ENCODE peak calls at places on chromosome 20, in four cellular contexts. X is Ammon's horn, V is HTR-8/SVneo, R is WTC11. L is an unnamed sample.

GRCh38 chr20:32672315-32672981 is 1.3 kb downstream of the C20orf203 start:
- DNase-seq in X (peak), V (no peak), R (no peak), L (no peak)

GRCh38 chr20:58676161-58676560 is 16.4 kb upstream of the NPEPL1 start:
- DNase-seq in X (no peak), V (no peak), R (no peak), L (no peak)

GRCh38 chr20:51125774-51126173 is 102.9 kb upstream of the KCNG1 start:
- DNase-seq in X (no peak), V (no peak), R (no peak), L (no peak)

GRCh38 chr20:21575167-21575566 is 61.3 kb upstream of the NKX2-2 start:
- DNase-seq in X (no peak), V (no peak), R (no peak), L (no peak)

GRCh38 chr20:63738687-63739128 is 868 bp upstream of the SLC2A4RG start:
- DNase-seq in X (peak), V (no peak), R (peak), L (no peak)

GRCh38 chr20:48536206-48536605 is 291.6 kb downstream of the PREX1 start:
- DNase-seq in X (no peak), V (no peak), R (no peak), L (no peak)

GRCh38 chr20:50163570-50164317 is 10.2 kb upstream of the PEDS1 start:
- DNase-seq in X (no peak), V (no peak), R (no peak), L (peak)

GRCh38 chr20:6075428-6076219 is 21.8 kb upstream of the LRRN4 start:
- DNase-seq in X (peak), V (no peak), R (no peak), L (no peak)

GRCh38 chr20:42963796-42964195 is 225.9 kb downstream of the PTPRT start:
- DNase-seq in X (no peak), V (no peak), R (no peak), L (no peak)

GRCh38 chr20:58596244-58597010 is 54.7 kb upstream of the STX16 start:
- DNase-seq in X (no peak), V (no peak), R (no peak), L (no peak)

GRCh38 chr20:50931048-50931305 is 260 bp downstream of the ADNP start:
- DNase-seq in X (no peak), V (no peak), R (no peak), L (no peak)

GRCh38 chr20:54980321-54980960 is 505.0 kb downstream of the DOK5 start:
- DNase-seq in X (peak), V (no peak), R (no peak), L (no peak)

GRCh38 chr20:58481541-58482021 is 33.6 kb downstream of the APCDD1L start:
- DNase-seq in X (no peak), V (peak), R (peak), L (peak)

GRCh38 chr20:61937963-61938838 is 127.5 kb downstream of the TAF4 start:
- DNase-seq in X (no peak), V (no peak), R (no peak), L (no peak)